ENCODE peak calls at places on chromosomes 12 and 14, in seven cellular contexts. One of them, this sample, is unnamed.

GRCh38 chr14:65330416-65330815 is 82.1 kb upstream of the FUT8 start:
- DNase-seq in posterior cingulate gyrus: no peak
- DNase-seq in NCI-H1436: no peak
- DNase-seq in NCI-H1417 treated with DMSO at 0.1 percent for 48 hours: no peak
- DNase-seq in naive B cell: no peak
- DNase-seq in HCT116: no peak
- DNase-seq in progenitor cell of endocrine pancreas: no peak
- DNase-seq in this sample: peak; percentile 98

GRCh38 chr14:68507544-68508081 is 285.3 kb downstream of the ZFP36L1 start:
- DNase-seq in posterior cingulate gyrus: no peak
- DNase-seq in NCI-H1436: no peak
- DNase-seq in NCI-H1417 treated with DMSO at 0.1 percent for 48 hours: no peak
- DNase-seq in naive B cell: no peak
- DNase-seq in HCT116: no peak
- DNase-seq in progenitor cell of endocrine pancreas: no peak
- DNase-seq in this sample: no peak

GRCh38 chr14:63204407-63205280 is at the start of gene RHOJ:
- DNase-seq in posterior cingulate gyrus: peak; percentile 35
- DNase-seq in NCI-H1436: no peak
- DNase-seq in NCI-H1417 treated with DMSO at 0.1 percent for 48 hours: no peak
- DNase-seq in naive B cell: no peak
- DNase-seq in HCT116: no peak
- DNase-seq in progenitor cell of endocrine pancreas: no peak
- DNase-seq in this sample: no peak

GRCh38 chr12:128969480-128970055 is 116.3 kb downstream of the GLT1D1 start:
- DNase-seq in posterior cingulate gyrus: peak; percentile 80
- DNase-seq in NCI-H1436: peak; percentile 92
- DNase-seq in NCI-H1417 treated with DMSO at 0.1 percent for 48 hours: peak; percentile 94
- DNase-seq in naive B cell: no peak
- DNase-seq in HCT116: no peak
- DNase-seq in progenitor cell of endocrine pancreas: peak; percentile 61
- DNase-seq in this sample: no peak

GRCh38 chr12:94649349-94650142 is 811 bp downstream of the TMCC3 start:
- DNase-seq in posterior cingulate gyrus: peak; percentile 40
- DNase-seq in NCI-H1436: peak; percentile 26
- DNase-seq in NCI-H1417 treated with DMSO at 0.1 percent for 48 hours: no peak
- DNase-seq in naive B cell: peak; percentile 37
- DNase-seq in HCT116: no peak
- DNase-seq in progenitor cell of endocrine pancreas: peak; percentile 59
- DNase-seq in this sample: no peak

GRCh38 chr14:95774265-95775160 is 60.6 kb upstream of the TCL1A start:
- DNase-seq in posterior cingulate gyrus: no peak
- DNase-seq in NCI-H1436: peak; percentile 11
- DNase-seq in NCI-H1417 treated with DMSO at 0.1 percent for 48 hours: no peak
- DNase-seq in naive B cell: peak; percentile 59
- DNase-seq in HCT116: peak; percentile 56
- DNase-seq in progenitor cell of endocrine pancreas: peak; percentile 54
- DNase-seq in this sample: peak; percentile 79

GRCh38 chr12:117587646-117588287 is 226.3 kb upstream of the NOS1 start:
- DNase-seq in posterior cingulate gyrus: no peak
- DNase-seq in NCI-H1436: peak; percentile 51
- DNase-seq in NCI-H1417 treated with DMSO at 0.1 percent for 48 hours: no peak
- DNase-seq in naive B cell: peak; percentile 6
- DNase-seq in HCT116: peak; percentile 15
- DNase-seq in progenitor cell of endocrine pancreas: peak; percentile 50
- DNase-seq in this sample: peak; percentile 74

GRCh38 chr12:24011927-24012326 is 62.5 kb upstream of the SOX5 start:
- DNase-seq in posterior cingulate gyrus: no peak
- DNase-seq in NCI-H1436: no peak
- DNase-seq in NCI-H1417 treated with DMSO at 0.1 percent for 48 hours: no peak
- DNase-seq in naive B cell: no peak
- DNase-seq in HCT116: no peak
- DNase-seq in progenitor cell of endocrine pancreas: no peak
- DNase-seq in this sample: no peak

GRCh38 chr14:71521238-71521637 is 411.0 kb upstream of the RGS6 start:
- DNase-seq in posterior cingulate gyrus: no peak
- DNase-seq in NCI-H1436: no peak
- DNase-seq in NCI-H1417 treated with DMSO at 0.1 percent for 48 hours: no peak
- DNase-seq in naive B cell: no peak
- DNase-seq in HCT116: no peak
- DNase-seq in progenitor cell of endocrine pancreas: no peak
- DNase-seq in this sample: no peak

GRCh38 chr14:24425704-24426103 is 3.8 kb downstream of the CBLN3 start:
- DNase-seq in posterior cingulate gyrus: no peak
- DNase-seq in NCI-H1436: no peak
- DNase-seq in NCI-H1417 treated with DMSO at 0.1 percent for 48 hours: no peak
- DNase-seq in naive B cell: no peak
- DNase-seq in HCT116: no peak
- DNase-seq in progenitor cell of endocrine pancreas: no peak
- DNase-seq in this sample: no peak

GRCh38 chr12:101078144-101078543 is 131.9 kb downstream of the SLC5A8 start:
- DNase-seq in posterior cingulate gyrus: no peak
- DNase-seq in NCI-H1436: no peak
- DNase-seq in NCI-H1417 treated with DMSO at 0.1 percent for 48 hours: no peak
- DNase-seq in naive B cell: no peak
- DNase-seq in HCT116: no peak
- DNase-seq in progenitor cell of endocrine pancreas: no peak
- DNase-seq in this sample: no peak

GRCh38 chr12:54502485-54502884 is 4.9 kb downstream of the NCKAP1L start:
- DNase-seq in posterior cingulate gyrus: no peak
- DNase-seq in NCI-H1436: no peak
- DNase-seq in NCI-H1417 treated with DMSO at 0.1 percent for 48 hours: no peak
- DNase-seq in naive B cell: no peak
- DNase-seq in HCT116: no peak
- DNase-seq in progenitor cell of endocrine pancreas: no peak
- DNase-seq in this sample: no peak

GRCh38 chr12:98162906-98163678 is 352.3 kb upstream of the TMPO start:
- DNase-seq in posterior cingulate gyrus: no peak
- DNase-seq in NCI-H1436: no peak
- DNase-seq in NCI-H1417 treated with DMSO at 0.1 percent for 48 hours: no peak
- DNase-seq in naive B cell: no peak
- DNase-seq in HCT116: no peak
- DNase-seq in progenitor cell of endocrine pancreas: no peak
- DNase-seq in this sample: no peak

GRCh38 chr14:96039633-96040311 is 610 bp downstream of the C14orf132 start:
- DNase-seq in posterior cingulate gyrus: peak; percentile 45
- DNase-seq in NCI-H1436: no peak
- DNase-seq in NCI-H1417 treated with DMSO at 0.1 percent for 48 hours: peak; percentile 51
- DNase-seq in naive B cell: peak; percentile 3
- DNase-seq in HCT116: no peak
- DNase-seq in progenitor cell of endocrine pancreas: peak; percentile 36
- DNase-seq in this sample: peak; percentile 66

GRCh38 chr12:116164263-116164817 is 113.2 kb downstream of the MED13L start:
- DNase-seq in posterior cingulate gyrus: no peak
- DNase-seq in NCI-H1436: no peak
- DNase-seq in NCI-H1417 treated with DMSO at 0.1 percent for 48 hours: no peak
- DNase-seq in naive B cell: no peak
- DNase-seq in HCT116: no peak
- DNase-seq in progenitor cell of endocrine pancreas: no peak
- DNase-seq in this sample: no peak

GRCh38 chr14:91405241-91405721 is 12.3 kb downstream of the CCDC88C start:
- DNase-seq in posterior cingulate gyrus: no peak
- DNase-seq in NCI-H1436: no peak
- DNase-seq in NCI-H1417 treated with DMSO at 0.1 percent for 48 hours: no peak
- DNase-seq in naive B cell: no peak
- DNase-seq in HCT116: no peak
- DNase-seq in progenitor cell of endocrine pancreas: no peak
- DNase-seq in this sample: no peak

GRCh38 chr12:121925361-121925725 is 7.0 kb downstream of the CFAP251 start:
- DNase-seq in posterior cingulate gyrus: no peak
- DNase-seq in NCI-H1436: no peak
- DNase-seq in NCI-H1417 treated with DMSO at 0.1 percent for 48 hours: no peak
- DNase-seq in naive B cell: no peak
- DNase-seq in HCT116: no peak
- DNase-seq in progenitor cell of endocrine pancreas: no peak
- DNase-seq in this sample: no peak

GRCh38 chr12:51941011-51941561 is 10.4 kb upstream of the ACVR1B start:
- DNase-seq in posterior cingulate gyrus: no peak
- DNase-seq in NCI-H1436: peak; percentile 44
- DNase-seq in NCI-H1417 treated with DMSO at 0.1 percent for 48 hours: peak; percentile 41
- DNase-seq in naive B cell: no peak
- DNase-seq in HCT116: no peak
- DNase-seq in progenitor cell of endocrine pancreas: no peak
- DNase-seq in this sample: no peak

GRCh38 chr14:77059276-77059934 is 30.9 kb upstream of the IRF2BPL start:
- DNase-seq in posterior cingulate gyrus: peak; percentile 83
- DNase-seq in NCI-H1436: no peak
- DNase-seq in NCI-H1417 treated with DMSO at 0.1 percent for 48 hours: peak; percentile 46
- DNase-seq in naive B cell: no peak
- DNase-seq in HCT116: peak; percentile 67
- DNase-seq in progenitor cell of endocrine pancreas: peak; percentile 49
- DNase-seq in this sample: no peak

GRCh38 chr12:50991296-50991695 is 34.9 kb downstream of the SLC11A2 start:
- DNase-seq in posterior cingulate gyrus: no peak
- DNase-seq in NCI-H1436: no peak
- DNase-seq in NCI-H1417 treated with DMSO at 0.1 percent for 48 hours: no peak
- DNase-seq in naive B cell: no peak
- DNase-seq in HCT116: no peak
- DNase-seq in progenitor cell of endocrine pancreas: no peak
- DNase-seq in this sample: no peak

GRCh38 chr12:6384499-6385436 is 806 bp downstream of the LTBR start:
- DNase-seq in posterior cingulate gyrus: no peak
- DNase-seq in NCI-H1436: no peak
- DNase-seq in NCI-H1417 treated with DMSO at 0.1 percent for 48 hours: no peak
- DNase-seq in naive B cell: no peak
- DNase-seq in HCT116: no peak
- DNase-seq in progenitor cell of endocrine pancreas: no peak
- DNase-seq in this sample: no peak

GRCh38 chr14:103070971-103071542 is 13.0 kb upstream of the LBHD2 start:
- DNase-seq in posterior cingulate gyrus: no peak
- DNase-seq in NCI-H1436: no peak
- DNase-seq in NCI-H1417 treated with DMSO at 0.1 percent for 48 hours: no peak
- DNase-seq in naive B cell: no peak
- DNase-seq in HCT116: no peak
- DNase-seq in progenitor cell of endocrine pancreas: no peak
- DNase-seq in this sample: no peak

GRCh38 chr14:69363964-69364363 is 34.1 kb downstream of the ERH start:
- DNase-seq in posterior cingulate gyrus: no peak
- DNase-seq in NCI-H1436: no peak
- DNase-seq in NCI-H1417 treated with DMSO at 0.1 percent for 48 hours: no peak
- DNase-seq in naive B cell: no peak
- DNase-seq in HCT116: no peak
- DNase-seq in progenitor cell of endocrine pancreas: no peak
- DNase-seq in this sample: no peak

This sample was measured in HAP-1.